ENCODE peak calls at places on chromosome 4, in ten cellular contexts. S is glomerular endothelial cell; E is activated naive CD4-positive, alpha-beta T cell; W is substantia nigra; M is transverse colon; Z is activated T-cell treated with anti-CD3 and anti-CD28 coated beads, Interleukin-2, amount 50 U/mL, for 1 hour; R is stimulated activated CD4-positive, alpha-beta T cell treated with anti-CD3 and anti-CD28 coated beads, Interleukin-15, amount 100 ng/mL, for 1 hour; C is AG08396; I is KBM-7; G is naive thymus-derived CD8-positive, alpha-beta T cell. P is an unnamed sample.
A peak's percentile ranks its signal among the peaks of the same experiment; 100 is the strongest.

GRCh38 chr4:1478766-1479355 is 72.6 kb upstream of the NKX1-1 start:
- DNase-seq in S (no peak), E (no peak), W (no peak), M (no peak), Z (no peak), R (no peak), C (no peak), I (no peak), G (peak; percentile 45), P (no peak)

GRCh38 chr4:174611792-174612191 is 89.5 kb upstream of the HPGD start:
- DNase-seq in S (no peak), E (no peak), W (no peak), M (no peak), Z (no peak), R (no peak), C (no peak), I (no peak), G (no peak), P (no peak)

GRCh38 chr4:159210975-159211374 is 108.1 kb downstream of the RAPGEF2 start:
- DNase-seq in S (no peak), E (no peak), W (no peak), M (no peak), Z (no peak), R (no peak), C (no peak), I (no peak), G (no peak), P (no peak)

GRCh38 chr4:18859468-18859867 is 837.9 kb upstream of the LCORL start:
- DNase-seq in S (no peak), E (no peak), W (no peak), M (no peak), Z (no peak), R (no peak), C (no peak), I (no peak), G (no peak), P (no peak)

GRCh38 chr4:98939892-98940298 is 11.0 kb upstream of the EIF4E start:
- DNase-seq in S (peak; percentile 71), E (no peak), W (no peak), M (no peak), Z (no peak), R (no peak), C (peak; percentile 50), I (peak; percentile 68), G (no peak), P (no peak)

GRCh38 chr4:108054025-108054424 is 64.3 kb downstream of the HADH start:
- DNase-seq in S (no peak), E (no peak), W (no peak), M (no peak), Z (no peak), R (no peak), C (no peak), I (no peak), G (peak; percentile 73), P (no peak)

GRCh38 chr4:68074397-68074796 is 55.3 kb downstream of the TMPRSS11F start:
- DNase-seq in S (no peak), E (no peak), W (no peak), M (no peak), Z (no peak), R (no peak), C (no peak), I (no peak), G (no peak), P (no peak)

GRCh38 chr4:130955520-130955919 is 1859.6 kb downstream of the C4orf33 start:
- DNase-seq in S (no peak), E (no peak), W (no peak), M (no peak), Z (no peak), R (no peak), C (no peak), I (no peak), G (no peak), P (no peak)

P was measured in anterior cingulate cortex.